ENCODE peak calls at places on chromosome 1, in six cellular contexts. S is effector CD8-positive, alpha-beta T cell; V is NCI-H2029; D is ureter; G is activated T-cell treated with anti-CD3 and anti-CD28 coated beads for 1 hour; T is KG1. J is an unnamed sample.

GRCh38 chr1:82323144-82323543 is 522.4 kb downstream of the ADGRL2 start:
- DNase-seq in T (no peak), S (no peak), D (no peak), V (no peak), G (no peak), J (no peak)

GRCh38 chr1:17914987-17915386 is 159.9 kb downstream of the ACTL8 start:
- DNase-seq in T (no peak), D (no peak), S (no peak), V (no peak), G (no peak), J (no peak)

GRCh38 chr1:219917851-219918466 is 10.4 kb downstream of the SLC30A10 start:
- DNase-seq in G (no peak), S (no peak), D (no peak), V (no peak), T (no peak), J (no peak)

GRCh38 chr1:62735491-62736171 is 47.4 kb upstream of the DOCK7 start:
- DNase-seq in D (no peak), T (no peak), G (no peak), V (no peak), S (no peak), J (no peak)

GRCh38 chr1:52713590-52713989 is 12.7 kb upstream of the ZYG11B start:
- DNase-seq in D (no peak), S (no peak), G (no peak), T (no peak), V (no peak), J (no peak)

GRCh38 chr1:169161512-169162194 is 55.2 kb downstream of the ATP1B1 start:
- DNase-seq in S (no peak), D (no peak), T (no peak), G (no peak), V (no peak), J (no peak)

GRCh38 chr1:31799895-31800676 is 15.7 kb downstream of the SPOCD1 start:
- DNase-seq in S (no peak), G (no peak), D (peak), V (no peak), T (no peak), J (no peak)

GRCh38 chr1:224897501-224897900 is 32.0 kb upstream of the DNAH14 start:
- DNase-seq in T (no peak), V (no peak), S (no peak), G (no peak), D (no peak), J (no peak)

GRCh38 chr1:70727891-70728443 is 316.9 kb downstream of the CTH start:
- DNase-seq in S (no peak), V (no peak), T (no peak), D (no peak), G (no peak), J (no peak)

GRCh38 chr1:114322207-114322606 is 168.5 kb upstream of the SYT6 start:
- DNase-seq in S (no peak), V (no peak), D (no peak), G (no peak), T (no peak), J (no peak)

GRCh38 chr1:214192825-214193643 is 87.9 kb upstream of the SMYD2 start:
- DNase-seq in S (no peak), G (no peak), V (no peak), T (no peak), D (no peak), J (no peak)

GRCh38 chr1:85654066-85654782 is 54.0 kb downstream of the ZNHIT6 start:
- DNase-seq in S (no peak), G (no peak), D (no peak), T (no peak), V (no peak), J (no peak)

GRCh38 chr1:85087659-85088407 is 39.5 kb upstream of the MCOLN3 start:
- DNase-seq in T (no peak), V (no peak), G (no peak), D (no peak), S (no peak), J (no peak)

GRCh38 chr1:184212649-184213314 is 161.3 kb downstream of the TSEN15 start:
- DNase-seq in G (no peak), S (no peak), T (no peak), V (no peak), D (peak), J (no peak)

GRCh38 chr1:155026154-155026553 is 7.4 kb downstream of the DCST2 start:
- DNase-seq in T (no peak), G (no peak), V (no peak), D (no peak), S (no peak), J (no peak)

GRCh38 chr1:154964359-154964758 is 2.8 kb upstream of the PYGO2 start:
- DNase-seq in S (no peak), V (no peak), G (no peak), D (no peak), T (no peak), J (no peak)

GRCh38 chr1:35637401-35637809 is 3.9 kb downstream of the PSMB2 start:
- DNase-seq in D (no peak), G (no peak), V (peak), T (no peak), S (no peak), J (no peak)

GRCh38 chr1:935751-936231 is 12.1 kb downstream of the SAMD11 start:
- DNase-seq in T (no peak), S (no peak), D (no peak), V (no peak), G (no peak), J (no peak)

J was measured in stomach.